ENCODE peak calls at places on chromosome 20, in seven cellular contexts. S is coronary artery, R is IMR-90, V is keratinocyte, L is lower leg skin, M is lung, G is mucosa of descending colon. I is an unnamed sample.

GRCh38 chr20:48606841-48607543 is 220.8 kb downstream of the PREX1 start:
- DNase-seq in R (no peak), M (no peak), G (peak), S (no peak), L (peak), V (no peak), I (no peak)

GRCh38 chr20:13325033-13325432 is 104.0 kb downstream of the ISM1 start:
- DNase-seq in S (no peak), V (no peak), M (no peak), L (no peak), G (peak), R (peak), I (no peak)

GRCh38 chr20:21682576-21682975 is 22.9 kb upstream of the PAX1 start:
- DNase-seq in V (no peak), L (no peak), S (no peak), G (no peak), M (no peak), R (no peak), I (no peak)

GRCh38 chr20:25296094-25297093 is 48.5 kb downstream of the PYGB start:
- DNase-seq in S (no peak), M (no peak), L (no peak), V (no peak), R (peak), G (peak), I (no peak)

GRCh38 chr20:57902478-57902877 is 192.7 kb upstream of the PMEPA1 start:
- DNase-seq in G (no peak), V (peak), M (no peak), S (no peak), L (no peak), R (peak), I (peak)

GRCh38 chr20:32333181-32333987 is 24.7 kb upstream of the ASXL1 start:
- DNase-seq in V (no peak), S (no peak), G (no peak), R (no peak), L (peak), M (no peak), I (no peak)

GRCh38 chr20:48933017-48933766 is 11.7 kb downstream of the ARFGEF2 start:
- DNase-seq in S (no peak), R (no peak), M (peak), G (peak), V (no peak), L (no peak), I (no peak)

GRCh38 chr20:59455392-59456341 is 148.7 kb upstream of the PHACTR3 start:
- DNase-seq in V (no peak), G (no peak), S (no peak), L (no peak), M (no peak), R (peak), I (no peak)

GRCh38 chr20:47055699-47056369 is 161.2 kb downstream of the EYA2 start:
- DNase-seq in V (no peak), R (peak), S (peak), M (no peak), L (peak), G (no peak), I (peak)

GRCh38 chr20:24376523-24377085 is 92.8 kb upstream of the SYNDIG1 start:
- DNase-seq in L (no peak), M (no peak), V (no peak), G (no peak), R (peak), S (no peak), I (no peak)

GRCh38 chr20:6140947-6141346 is 18.1 kb upstream of the FERMT1 start:
- DNase-seq in S (no peak), G (no peak), R (no peak), V (no peak), M (no peak), L (no peak), I (no peak)

GRCh38 chr20:14069796-14070195 is 74.5 kb downstream of the MACROD2 start:
- DNase-seq in G (no peak), M (no peak), R (no peak), L (no peak), S (no peak), V (no peak), I (no peak)

GRCh38 chr20:32319100-32319499 is 39.0 kb upstream of the ASXL1 start:
- DNase-seq in M (no peak), S (no peak), G (no peak), V (no peak), L (peak), R (no peak), I (no peak)

GRCh38 chr20:25009218-25010145 is 16.9 kb upstream of the APMAP start:
- DNase-seq in G (no peak), S (peak), M (no peak), V (no peak), R (no peak), L (peak), I (no peak)

GRCh38 chr20:31537116-31537858 is 23.0 kb downstream of the HM13 start:
- DNase-seq in V (no peak), R (no peak), L (no peak), G (no peak), S (no peak), M (no peak), I (no peak)

GRCh38 chr20:3595541-3595940 is 67.7 kb downstream of the GFRA4 start:
- DNase-seq in L (no peak), R (no peak), G (no peak), M (no peak), S (no peak), V (no peak), I (no peak)

GRCh38 chr20:20209684-20210083 is 157.4 kb downstream of the CFAP61 start:
- DNase-seq in S (no peak), R (no peak), V (no peak), G (no peak), M (no peak), L (no peak), I (no peak)

GRCh38 chr20:10466325-10466724 is 31.2 kb downstream of the SLX4IP start:
- DNase-seq in S (no peak), R (peak), V (no peak), M (no peak), L (no peak), G (no peak), I (no peak)

GRCh38 chr20:56716806-56717205 is 87.7 kb downstream of the TFAP2C start:
- DNase-seq in S (no peak), L (peak), V (peak), R (no peak), G (no peak), M (no peak), I (no peak)

GRCh38 chr20:52305843-52306242 is 114.3 kb upstream of the ZFP64 start:
- DNase-seq in R (no peak), M (no peak), L (no peak), V (no peak), G (no peak), S (no peak), I (no peak)

GRCh38 chr20:10925767-10926166 is 252.0 kb upstream of the JAG1 start:
- DNase-seq in S (no peak), R (peak), L (no peak), M (no peak), V (no peak), G (no peak), I (no peak)

GRCh38 chr20:34249291-34249690 is 8.1 kb downstream of the ASIP start:
- DNase-seq in M (no peak), V (no peak), G (no peak), S (no peak), L (no peak), R (peak), I (no peak)

GRCh38 chr20:8709627-8710026 is 359.3 kb upstream of the PLCB4 start:
- DNase-seq in V (no peak), M (no peak), L (no peak), S (no peak), R (no peak), G (no peak), I (no peak)

GRCh38 chr20:46129955-46130481 is 11.9 kb downstream of the CD40 start:
- DNase-seq in L (no peak), S (no peak), V (no peak), G (no peak), R (no peak), M (no peak), I (no peak)

GRCh38 chr20:5654557-5654956 is 95.6 kb upstream of the SHLD1 start:
- DNase-seq in R (peak), M (no peak), V (peak), S (no peak), G (no peak), L (no peak), I (no peak)

GRCh38 chr20:5918856-5919633 is 31.3 kb downstream of the TRMT6 start:
- DNase-seq in S (no peak), M (no peak), R (peak), G (no peak), L (no peak), V (peak), I (peak)

GRCh38 chr20:11083841-11084240 is 410.0 kb upstream of the JAG1 start:
- DNase-seq in L (no peak), V (no peak), S (no peak), M (no peak), G (no peak), R (peak), I (no peak)

GRCh38 chr20:60695223-60695622 is 556.8 kb upstream of the CDH4 start:
- DNase-seq in S (no peak), G (no peak), R (peak), L (no peak), V (peak), M (no peak), I (peak)

GRCh38 chr20:61693055-61693600 is 372.6 kb downstream of the TAF4 start:
- DNase-seq in M (no peak), V (no peak), L (no peak), R (no peak), G (peak), S (no peak), I (no peak)

GRCh38 chr20:15834857-15835256 is 738.4 kb downstream of the KIF16B start:
- DNase-seq in R (no peak), G (no peak), L (no peak), V (no peak), M (no peak), S (no peak), I (no peak)

GRCh38 chr20:64205611-64206026 is 41.4 kb downstream of the MYT1 start:
- DNase-seq in S (no peak), M (no peak), R (no peak), L (no peak), G (no peak), V (no peak), I (no peak)

GRCh38 chr20:11912664-11913415 is 4.9 kb upstream of the BTBD3 start:
- DNase-seq in V (no peak), G (no peak), L (no peak), R (no peak), S (no peak), M (no peak), I (no peak)

GRCh38 chr20:63014710-63015109 is 7.9 kb upstream of the BHLHE23 start:
- DNase-seq in G (no peak), R (no peak), M (no peak), V (no peak), S (no peak), L (no peak), I (no peak)

GRCh38 chr20:19692685-19693119 is 65.4 kb upstream of the RIN2 start:
- DNase-seq in G (peak), M (peak), S (peak), R (peak), L (peak), V (no peak), I (no peak)

GRCh38 chr20:56893206-56893605 is 264.1 kb downstream of the TFAP2C start:
- DNase-seq in R (no peak), M (no peak), V (no peak), G (no peak), L (no peak), S (no peak), I (no peak)

GRCh38 chr20:34222208-34222607 is 19.0 kb upstream of the ASIP start:
- DNase-seq in V (no peak), R (peak), S (no peak), G (no peak), M (no peak), L (no peak), I (peak)

GRCh38 chr20:6384956-6385355 is 262.1 kb upstream of the FERMT1 start:
- DNase-seq in R (no peak), M (no peak), S (no peak), G (no peak), L (no peak), V (no peak), I (no peak)

GRCh38 chr20:15902493-15902892 is 670.8 kb downstream of the KIF16B start:
- DNase-seq in G (no peak), R (no peak), S (no peak), L (no peak), M (no peak), V (no peak), I (no peak)

GRCh38 chr20:45629496-45630100 is at the start of gene WFDC10A:
- DNase-seq in R (peak), G (peak), V (peak), S (no peak), M (peak), L (no peak), I (peak)

DNA sequence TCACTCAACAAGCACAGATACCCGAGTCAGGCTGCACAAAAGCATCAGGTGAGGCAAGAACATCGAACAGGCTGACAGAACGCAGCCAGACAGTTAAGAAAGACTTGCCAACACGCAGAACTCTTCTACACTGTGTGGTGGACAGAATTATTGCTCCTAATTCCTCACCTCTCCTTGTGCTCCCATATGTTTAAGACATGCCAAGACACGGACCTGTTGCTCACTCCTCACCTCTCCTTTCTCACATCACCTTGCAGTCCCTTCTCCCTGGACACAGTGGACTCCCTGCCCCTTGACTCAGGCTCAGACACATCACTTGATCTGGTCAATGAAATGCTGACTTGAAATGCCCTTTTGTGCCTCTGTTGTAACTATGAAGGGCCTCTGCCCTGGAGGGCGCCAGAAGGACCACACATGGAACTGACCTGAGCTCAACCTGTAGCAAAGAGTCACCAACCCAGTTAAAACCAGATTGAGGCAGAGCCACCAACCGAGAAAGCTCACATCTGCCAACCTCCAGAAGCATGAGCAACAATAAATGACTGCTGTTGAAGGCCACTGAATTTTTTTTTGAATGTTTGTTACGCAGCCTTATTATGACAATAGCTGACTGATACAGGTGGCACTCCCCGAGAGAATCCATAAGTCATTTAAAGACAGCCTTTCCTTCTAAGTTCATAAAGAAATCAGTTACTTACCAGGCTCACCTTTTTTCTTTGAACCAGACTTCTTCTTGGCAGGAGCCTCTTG is 24.0 kb downstream of the RRBP1 start:
- DNase-seq in R (no peak), G (no peak), V (no peak), L (no peak), M (no peak), S (no peak), I (no peak)
- TF ChIP-seq CTCF in R (no peak), G (no peak), V (no peak), L (no peak), M (no peak), S (no peak), I (no peak)

DNA sequence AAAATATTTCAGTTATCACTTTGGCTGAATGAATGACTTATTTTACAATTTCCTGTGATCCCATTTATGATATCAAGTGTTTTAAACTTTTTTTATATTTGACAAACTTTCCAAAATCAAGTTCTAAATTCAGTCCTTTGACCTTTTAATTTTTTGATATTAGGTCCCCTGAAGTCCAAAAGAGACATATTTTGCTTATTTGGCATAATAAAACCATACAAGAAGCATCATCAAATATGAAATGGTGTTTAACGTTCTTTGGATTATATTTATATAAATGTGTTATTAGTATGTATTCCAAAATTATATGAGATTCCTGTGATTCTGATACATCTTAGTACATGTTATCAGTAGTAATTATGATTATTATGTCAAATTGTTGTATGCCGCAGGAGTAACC is 38.7 kb downstream of the ZNF133 start:
- DNase-seq in M (no peak), V (no peak), S (no peak), R (no peak), G (no peak), L (no peak), I (no peak)
- TF ChIP-seq CTCF in M (no peak), V (no peak), S (no peak), R (no peak), G (no peak), L (no peak), I (no peak)

GRCh38 chr20:38514947-38515346 is 42.3 kb downstream of the RALGAPB start:
- DNase-seq in G (no peak), S (no peak), R (no peak), M (no peak), L (no peak), V (no peak), I (no peak)

GRCh38 chr20:38515631-38516030 is 43.0 kb downstream of the RALGAPB start:
- DNase-seq in V (no peak), R (no peak), G (no peak), S (no peak), M (no peak), L (no peak), I (no peak)

DNA sequence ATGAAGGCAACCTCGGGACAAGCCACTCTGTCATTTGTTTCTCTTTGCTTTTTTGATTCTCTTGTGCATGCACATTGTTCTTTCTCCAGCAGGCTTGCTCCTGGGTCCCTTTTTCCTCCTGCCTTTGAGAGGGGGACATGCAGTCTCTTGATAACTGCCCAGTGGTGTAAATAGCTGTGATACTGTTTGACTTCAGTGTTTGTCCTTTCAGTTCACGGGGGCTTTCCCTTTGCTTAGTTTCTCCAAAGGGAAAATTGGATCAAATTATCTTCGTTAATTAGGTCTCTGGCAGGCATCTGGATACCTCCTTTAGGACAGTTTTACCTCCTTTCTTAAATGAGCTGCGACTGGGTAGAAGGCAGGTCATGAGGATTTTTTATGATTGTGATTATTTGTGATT is 41.5 kb downstream of the RALGAPB start:
- DNase-seq in S (no peak), M (no peak), R (no peak), G (no peak), L (no peak), V (no peak), I (no peak)
- TF ChIP-seq CTCF in S (no peak), M (no peak), R (no peak), G (no peak), L (no peak), V (no peak), I (no peak)

GRCh38 chr20:50281831-50282591 is 91.4 kb downstream of the CEBPB start:
- DNase-seq in G (peak), V (no peak), S (no peak), R (no peak), L (no peak), M (no peak), I (no peak)
- TF ChIP-seq CTCF in G (no peak), V (peak), S (no peak), R (no peak), L (no peak), M (no peak), I (peak)

I was measured in HFF-Myc.